ENCODE peak calls at places on chromosomes 3 and 15, in seven cellular contexts. U is transverse colon, C is PC-9, N is adrenal gland, V is fibroblast of lung, G is cardiac muscle cell, E is GM23338. S is an unnamed sample. For H3K27me3 and H3K36me3, the result is how much of the 10 kb centered on the place peaks cover.

GRCh38 chr3:167740961-167741587 is 5.6 kb downstream of the SERPINI1 start:
- DNase-seq in E (peak), G (peak), C (no peak), U (no peak), N (no peak), V (peak), S (peak)

GRCh38 chr3:28574036-28574435 is 225.4 kb upstream of the AZI2 start:
- DNase-seq in C (no peak), U (no peak), V (no peak), E (no peak), N (no peak), G (no peak), S (no peak)

GRCh38 chr15:53872410-53872809 is 105.8 kb upstream of the UNC13C start:
- DNase-seq in V (no peak), G (no peak), C (no peak), E (no peak), N (no peak), U (no peak), S (no peak)

GRCh38 chr15:40911139-40911538 is 16.9 kb downstream of the VPS18 start:
- DNase-seq in V (no peak), E (peak), N (no peak), U (no peak), C (no peak), G (no peak), S (peak)

GRCh38 chr3:194888916-194889315 is 203.2 kb downstream of the FAM43A start:
- DNase-seq in E (no peak), N (no peak), U (no peak), C (no peak), V (no peak), G (no peak), S (no peak)

GRCh38 chr3:101104334-101104733 is 111.1 kb upstream of the ABI3BP start:
- DNase-seq in C (no peak), U (no peak), G (no peak), N (no peak), V (no peak), E (no peak), S (no peak)

GRCh38 chr3:73511555-73511954 is 113.2 kb downstream of the PDZRN3 start:
- DNase-seq in V (no peak), N (no peak), C (no peak), G (no peak), E (peak), U (peak), S (no peak)

GRCh38 chr15:72859023-72859756 is 75.6 kb upstream of the ADPGK start:
- DNase-seq in U (peak), C (no peak), G (no peak), E (no peak), N (no peak), V (no peak), S (no peak)

GRCh38 chr3:31495971-31496370 is 36.8 kb upstream of the STT3B start:
- DNase-seq in V (peak), E (no peak), G (no peak), U (no peak), N (no peak), C (no peak), S (no peak)

GRCh38 chr3:14424711-14425573 is 22.5 kb downstream of the SLC6A6 start:
- DNase-seq in C (peak), N (no peak), G (no peak), E (peak), V (peak), U (peak), S (no peak)

GRCh38 chr3:38829404-38829803 is 13.4 kb upstream of the SCN10A start:
- DNase-seq in C (no peak), E (no peak), V (peak), N (no peak), G (no peak), U (no peak), S (no peak)

GRCh38 chr3:55286695-55287094 is 200.4 kb downstream of the WNT5A start:
- DNase-seq in E (no peak), N (no peak), G (no peak), U (no peak), V (no peak), C (no peak), S (no peak)

GRCh38 chr3:107690522-107691138 is 167.9 kb downstream of the BBX start:
- DNase-seq in C (peak), G (peak), U (no peak), V (peak), N (no peak), E (peak), S (no peak)

GRCh38 chr3:41933154-41933676 is 28.7 kb downstream of the ULK4 start:
- DNase-seq in V (peak), C (peak), G (no peak), U (no peak), E (no peak), N (no peak), S (no peak)

GRCh38 chr15:85482896-85483295 is 102.5 kb downstream of the AKAP13 start:
- DNase-seq in G (no peak), N (no peak), E (no peak), U (no peak), V (peak), C (peak), S (no peak)

GRCh38 chr15:89439764-89440163 is 56.6 kb downstream of the RHCG start:
- DNase-seq in C (no peak), V (no peak), G (no peak), U (no peak), E (no peak), N (no peak), S (peak)

GRCh38 chr15:63181658-63182057 is 7.7 kb upstream of the RAB8B start:
- DNase-seq in U (no peak), N (no peak), G (no peak), C (no peak), E (no peak), V (no peak), S (no peak)

GRCh38 chr15:51828621-51829359 is 663 bp upstream of the TMOD3 start:
- DNase-seq in E (no peak), V (peak), N (no peak), U (no peak), G (no peak), C (peak), S (no peak)

GRCh38 chr3:43769471-43770425 is 79.0 kb downstream of the ABHD5 start:
- DNase-seq in C (peak), N (peak), E (peak), G (peak), U (peak), V (peak), S (peak)

GRCh38 chr3:111572061-111572460 is 23.1 kb downstream of the ZBED2 start:
- DNase-seq in V (no peak), C (no peak), G (no peak), U (no peak), N (no peak), E (no peak), S (no peak)

GRCh38 chr15:84946772-84947489 is 34.7 kb upstream of the PDE8A start:
- DNase-seq in U (no peak), V (no peak), E (no peak), N (peak), G (no peak), C (no peak), S (no peak)

GRCh38 chr3:105869531-105869833 is 670 bp upstream of the CBLB start:
- DNase-seq in G (no peak), U (no peak), V (no peak), C (no peak), E (no peak), N (no peak), S (no peak)

GRCh38 chr3:113751145-113751544 is 4.3 kb downstream of the ATP6V1A start:
- DNase-seq in V (no peak), N (no peak), G (no peak), U (no peak), C (no peak), E (no peak), S (no peak)

GRCh38 chr15:37111427-37111717 is 11.0 kb upstream of the MEIS2 start:
- DNase-seq in N (no peak), C (no peak), G (no peak), E (no peak), V (no peak), U (no peak), S (no peak)

GRCh38 chr3:138019288-138020069 is 9.5 kb downstream of the CLDN18 start:
- DNase-seq in G (no peak), C (no peak), V (no peak), N (no peak), U (no peak), E (no peak), S (no peak)

GRCh38 chr3:126018995-126019394 is 50.0 kb downstream of the ROPN1B start:
- DNase-seq in V (no peak), U (no peak), N (no peak), E (no peak), G (no peak), C (no peak), S (no peak)

GRCh38 chr3:8825153-8825825 is 55.9 kb upstream of the OXTR start:
- DNase-seq in C (no peak), V (no peak), E (no peak), N (no peak), U (no peak), G (no peak), S (no peak)

GRCh38 chr3:49378249-49378899 is 20.2 kb upstream of the GPX1 start:
- DNase-seq in G (no peak), V (peak), U (peak), E (no peak), C (no peak), N (no peak), S (no peak)
- H3K4me3 ChIP-seq in G (no peak), V (no peak), U (no peak), E (no peak), C (no peak), N (no peak), S (no peak)

GRCh38 chr3:184260571-184261269 is 633 bp downstream of the CAMK2N2 start:
- DNase-seq in V (no peak), U (no peak), E (peak), G (no peak), C (peak), N (no peak), S (peak)

GRCh38 chr3:184262927-184263179 is 1.5 kb upstream of the CAMK2N2 start:
- DNase-seq in N (no peak), C (no peak), U (no peak), E (no peak), V (no peak), G (no peak), S (no peak)

GRCh38 chr3:184259878-184260570 is 1.3 kb downstream of the CAMK2N2 start:
- DNase-seq in U (peak), G (peak), N (no peak), V (peak), E (peak), C (no peak), S (peak)

GRCh38 chr3:184261270-184262165 is at the start of gene CAMK2N2:
- DNase-seq in U (peak), C (peak), N (peak), E (peak), G (peak), V (peak), S (peak)

DNA sequence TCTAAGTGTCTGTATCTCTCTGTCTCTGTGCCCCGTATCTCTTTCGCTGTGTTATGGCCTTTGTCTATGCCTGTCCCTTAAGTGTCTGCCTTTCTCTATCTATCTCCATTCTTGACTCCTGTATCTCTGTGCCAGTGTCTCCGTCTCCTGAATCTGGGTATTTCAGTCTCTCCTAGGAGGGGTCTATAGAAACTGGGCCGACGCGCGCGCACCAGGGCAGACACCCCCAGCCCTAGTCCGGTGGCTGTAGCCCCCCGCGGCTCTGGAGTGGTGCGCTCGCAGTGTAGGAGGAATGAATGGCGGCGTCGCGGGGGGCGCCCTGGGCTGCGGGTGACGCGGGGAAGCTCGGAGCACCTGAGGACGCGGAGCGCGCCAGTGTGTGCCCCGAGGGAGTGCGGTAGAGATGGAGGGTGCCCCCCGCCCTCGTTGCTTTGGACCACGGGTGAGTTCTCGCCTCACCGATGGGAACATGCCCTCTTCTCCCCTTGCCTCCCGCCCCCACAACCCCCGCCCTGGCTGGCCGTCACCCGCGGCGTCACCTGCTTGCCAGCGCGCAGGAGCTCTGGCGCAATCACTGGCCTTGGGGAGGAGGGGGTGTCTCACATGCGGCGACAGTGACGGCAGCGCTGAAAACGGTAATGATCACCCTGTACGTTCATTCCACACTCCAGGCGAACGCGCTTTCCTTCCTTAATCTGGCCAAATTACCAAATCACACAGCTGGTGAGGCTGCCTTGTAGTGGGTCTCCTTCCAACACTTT is 993 bp upstream of the CAMK2N2 start:
- DNase-seq in N (peak), V (no peak), U (no peak), E (peak), G (no peak), C (no peak), S (peak)
- H3K27me3 ChIP-seq in N (under half), V (under half), U (half or more), E (half or more), G (half or more), C (under half), S (half or more)

GRCh38 chr3:76324101-76324500 is 538.8 kb upstream of the ZNF717 start:
- DNase-seq in C (no peak), N (no peak), G (no peak), V (peak), E (no peak), U (no peak), S (no peak)

GRCh38 chr3:76321615-76322014 is 536.3 kb upstream of the ZNF717 start:
- DNase-seq in U (no peak), G (no peak), N (no peak), V (no peak), E (no peak), C (no peak), S (no peak)
- H3K36me3 ChIP-seq in U (under half), G (under half), N (under half), V (under half), E (under half), C (under half), S (under half)

GRCh38 chr3:77319711-77320110 is 279.8 kb downstream of the ROBO2 start:
- DNase-seq in U (no peak), C (no peak), N (no peak), V (peak), E (peak), G (no peak), S (peak)

GRCh38 chr3:77309460-77309859 is 269.6 kb downstream of the ROBO2 start:
- DNase-seq in G (no peak), E (no peak), N (no peak), C (no peak), U (no peak), V (no peak), S (no peak)

GRCh38 chr3:77313843-77314242 is 273.9 kb downstream of the ROBO2 start:
- DNase-seq in V (no peak), N (no peak), G (no peak), C (no peak), E (no peak), U (no peak), S (no peak)
- H3K4me3 ChIP-seq in V (no peak), N (no peak), G (no peak), C (no peak), E (no peak), U (no peak), S (no peak)

S was measured in H7.